ENCODE peak calls at places on chromosomes 12 and 14, in eight cellular contexts. P, A, T, J, I, X, B and Q are unnamed samples.

GRCh38 chr12:101667591-101667990 is 29.8 kb upstream of the CHPT1 start:
- DNase-seq in P (no peak), A (no peak), T (no peak), J (no peak), I (no peak), X (no peak), B (no peak), Q (no peak)

GRCh38 chr14:43481864-43482263 is 1025.2 kb downstream of the FSCB start:
- DNase-seq in P (no peak), A (no peak), T (no peak), J (no peak), I (no peak), X (no peak), B (no peak), Q (no peak)

GRCh38 chr14:59905193-59905592 is 14.8 kb upstream of the LRRC9 start:
- DNase-seq in P (peak; percentile 22), A (no peak), T (no peak), J (no peak), I (no peak), X (no peak), B (no peak), Q (no peak)

GRCh38 chr14:91722386-91722785 is 9.5 kb downstream of the CATSPERB start:
- DNase-seq in P (peak; percentile 58), A (no peak), T (no peak), J (no peak), I (no peak), X (no peak), B (no peak), Q (no peak)

GRCh38 chr12:6987956-6988573 is 17.4 kb downstream of the EMG1 start:
- DNase-seq in P (no peak), A (no peak), T (no peak), J (peak; percentile 84), I (peak; percentile 86), X (no peak), B (no peak), Q (no peak)

GRCh38 chr12:52980773-52981423 is 25.4 kb upstream of the EIF4B start:
- DNase-seq in P (peak; percentile 94), A (peak; percentile 92), T (peak; percentile 85), J (peak; percentile 96), I (peak; percentile 93), X (peak; percentile 92), B (peak; percentile 87), Q (peak; percentile 33)

GRCh38 chr12:120231316-120232011 is 30.6 kb upstream of the RPLP0 start:
- DNase-seq in P (peak; percentile 97), A (peak; percentile 53), T (peak; percentile 74), J (peak; percentile 71), I (peak; percentile 73), X (peak; percentile 78), B (peak; percentile 63), Q (no peak)

GRCh38 chr14:102140027-102140749 is 491 bp downstream of the WDR20 start:
- DNase-seq in P (peak; percentile 69), A (peak; percentile 27), T (peak; percentile 69), J (peak; percentile 40), I (peak; percentile 41), X (peak; percentile 15), B (peak; percentile 38), Q (peak; percentile 52)

GRCh38 chr12:20492251-20492728 is 124.0 kb downstream of the PDE3A start:
- DNase-seq in P (peak; percentile 76), A (no peak), T (no peak), J (no peak), I (no peak), X (peak; percentile 25), B (no peak), Q (peak; percentile 8)

GRCh38 chr14:67420102-67420739 is 8.3 kb upstream of the PLEK2 start:
- DNase-seq in P (no peak), A (peak; percentile 48), T (peak; percentile 72), J (peak; percentile 34), I (no peak), X (no peak), B (no peak), Q (no peak)

GRCh38 chr12:60266381-60266852 is 670.6 kb downstream of the SLC16A7 start:
- DNase-seq in P (peak; percentile 69), A (no peak), T (no peak), J (no peak), I (no peak), X (peak; percentile 85), B (no peak), Q (no peak)

GRCh38 chr14:20343855-20344205 is 395 bp downstream of the PARP2 start:
- DNase-seq in P (peak; percentile 73), A (no peak), T (no peak), J (no peak), I (no peak), X (peak; percentile 44), B (no peak), Q (no peak)

GRCh38 chr12:2286461-2287131 is 233.8 kb downstream of the CACNA1C start:
- DNase-seq in P (peak; percentile 87), A (no peak), T (no peak), J (no peak), I (no peak), X (no peak), B (no peak), Q (no peak)

GRCh38 chr14:47040490-47040889 is 388.9 kb upstream of the RPL10L start:
- DNase-seq in P (no peak), A (peak; percentile 42), T (no peak), J (no peak), I (no peak), X (no peak), B (no peak), Q (no peak)

GRCh38 chr12:3170423-3171194 is 93.4 kb downstream of the TSPAN9 start:
- DNase-seq in P (peak; percentile 95), A (no peak), T (no peak), J (no peak), I (no peak), X (peak; percentile 88), B (no peak), Q (no peak)

GRCh38 chr12:91617830-91618229 is 435.2 kb upstream of the DCN start:
- DNase-seq in P (no peak), A (no peak), T (no peak), J (no peak), I (no peak), X (no peak), B (no peak), Q (no peak)

GRCh38 chr12:75814856-75815754 is 216.5 kb downstream of the PHLDA1 start:
- DNase-seq in P (peak; percentile 96), A (peak; percentile 75), T (no peak), J (no peak), I (no peak), X (peak; percentile 99), B (peak; percentile 34), Q (no peak)

GRCh38 chr14:55814064-55814463 is 234.1 kb downstream of the KTN1 start:
- DNase-seq in P (no peak), A (no peak), T (no peak), J (no peak), I (no peak), X (no peak), B (no peak), Q (no peak)

GRCh38 chr14:50069325-50069724 is 47.0 kb downstream of the VCPKMT start:
- DNase-seq in P (no peak), A (no peak), T (no peak), J (no peak), I (no peak), X (no peak), B (no peak), Q (no peak)

DNA sequence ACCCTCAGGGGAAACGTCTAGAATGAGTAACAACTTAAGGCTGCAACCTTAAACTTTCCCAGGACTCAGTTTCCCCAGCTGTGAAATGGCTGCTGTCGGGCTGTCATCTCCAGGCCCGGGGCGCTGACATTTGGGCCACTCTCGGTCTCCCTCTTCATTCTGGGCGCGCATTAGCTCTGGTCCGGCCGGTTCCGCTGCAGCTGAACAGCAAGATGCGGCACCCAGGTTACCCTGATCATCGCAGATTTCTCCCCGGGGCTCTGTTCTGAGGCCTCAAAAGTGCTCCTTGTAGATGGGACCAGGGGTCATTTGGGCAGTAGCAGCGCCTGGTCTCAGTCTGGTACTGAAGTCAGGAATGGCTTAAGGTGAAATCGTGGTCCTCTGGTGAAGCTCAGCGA is 890 bp upstream of the BCL7A start:
- DNase-seq in P (no peak), A (no peak), T (no peak), J (no peak), I (no peak), X (no peak), B (no peak), Q (no peak)
- H3K4me3 ChIP-seq in P (peak overlapping the region; percentile 74), A (peak overlapping the region; percentile 61), T (peak overlapping the region; percentile 72), J (no peak overlapping the region), I (peak overlapping the region; percentile 72), X (peak overlapping the region; percentile 69), B (peak overlapping the region; percentile 70), Q (peak overlapping the region; percentile 61)

GRCh38 chr12:117360551-117361311 is 695 bp downstream of the NOS1 start:
- DNase-seq in P (no peak), A (no peak), T (no peak), J (no peak), I (no peak), X (no peak), B (no peak), Q (no peak)
- H3K27me3 ChIP-seq in P (peaks cover 49% of the 10 kb centered on the region), A (peaks cover 72% of the 10 kb centered on the region), T (no peaks in the 10 kb centered on the region), J (no peaks in the 10 kb centered on the region), I (peaks cover 11% of the 10 kb centered on the region), X (peaks cover 3% of the 10 kb centered on the region), B (peaks cover 48% of the 10 kb centered on the region), Q (no peaks in the 10 kb centered on the region)

GRCh38 chr12:57133013-57133569 is 4.8 kb downstream of the LRP1 start:
- DNase-seq in P (peak; percentile 90), A (no peak), T (no peak), J (no peak), I (no peak), X (peak; percentile 46), B (no peak), Q (no peak)

GRCh38 chr12:57128519-57129247 is 400 bp downstream of the LRP1 start:
- DNase-seq in P (peak; percentile 41), A (no peak), T (no peak), J (no peak), I (no peak), X (no peak), B (no peak), Q (no peak)

GRCh38 chr12:57129311-57130288 is 1.3 kb downstream of the LRP1 start:
- DNase-seq in P (peak; percentile 86), A (no peak), T (no peak), J (no peak), I (no peak), X (peak; percentile 57), B (no peak), Q (no peak)

GRCh38 chr12:57131896-57132744 is 3.8 kb downstream of the LRP1 start:
- DNase-seq in P (peak; percentile 60), A (no peak), T (no peak), J (no peak), I (no peak), X (no peak), B (no peak), Q (no peak)

DNA sequence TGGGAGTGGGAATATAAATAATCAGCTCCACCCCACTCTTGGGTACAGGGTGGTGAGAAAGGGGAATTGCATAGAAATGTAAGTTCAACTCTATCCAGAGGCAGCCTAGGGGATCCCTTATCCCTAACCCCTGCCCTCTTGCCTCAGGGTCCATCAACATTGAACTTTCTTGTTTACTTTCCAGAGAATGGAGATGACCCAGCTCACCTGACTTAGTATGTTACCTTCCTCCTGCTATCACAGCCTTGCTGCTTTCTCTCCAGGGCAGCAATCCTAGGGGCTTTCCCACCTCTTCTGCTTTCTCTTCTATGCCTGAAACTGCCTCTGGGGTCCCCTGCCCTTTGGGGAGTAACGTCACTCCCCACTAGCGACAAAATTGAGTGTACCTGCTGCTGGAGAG is 2.7 kb downstream of the LRP1 start:
- DNase-seq in P (no peak), A (no peak), T (no peak), J (no peak), I (no peak), X (no peak), B (no peak), Q (no peak)
- H3K4me3 ChIP-seq in P (peak overlapping the region; percentile 90), A (no peak overlapping the region), T (peak overlapping the region; percentile 92), J (no peak overlapping the region), I (peak overlapping the region; percentile 68), X (peak overlapping the region; percentile 89), B (peak overlapping the region; percentile 89), Q (no peak overlapping the region)

GRCh38 chr12:114512351-114512750 is 106.4 kb upstream of the TBX5 start:
- DNase-seq in P (no peak), A (no peak), T (no peak), J (no peak), I (no peak), X (no peak), B (no peak), Q (no peak)
- H3K27me3 ChIP-seq in P (peaks cover 44% of the 10 kb centered on the region), A (peaks cover 29% of the 10 kb centered on the region), T (no peaks in the 10 kb centered on the region), J (no peaks in the 10 kb centered on the region), I (no peaks in the 10 kb centered on the region), X (no peaks in the 10 kb centered on the region), B (no peaks in the 10 kb centered on the region), Q (no peaks in the 10 kb centered on the region)